ENCODE peak calls at places on chromosomes 6 and 20, in six cellular contexts. D is trophoblast cell, U is Caco-2, S is aorta, X is testis, Y is uterus. C is an unnamed sample. For H3K27me3 and H3K36me3, the result is how much of the 10 kb centered on the place peaks cover.

GRCh38 chr20:54379893-54380292 is 95.5 kb upstream of the DOK5 start:
- DNase-seq in D (no peak), U (no peak), S (no peak), X (no peak), Y (no peak), C (no peak)

GRCh38 chr6:281469-282103 is 10.7 kb upstream of the DUSP22 start:
- DNase-seq in D (no peak), U (no peak), S (peak), X (no peak), Y (no peak), C (no peak)

GRCh38 chr6:112202639-112203341 is 51.6 kb downstream of the LAMA4 start:
- DNase-seq in D (peak), U (no peak), S (no peak), X (no peak), Y (no peak), C (no peak)

GRCh38 chr6:26475823-26476729 is 18.3 kb downstream of the BTN2A1 start:
- DNase-seq in D (no peak), U (no peak), S (no peak), X (no peak), Y (no peak), C (peak)

GRCh38 chr6:107113460-107114212 is 1.7 kb downstream of the BEND3 start:
- DNase-seq in D (no peak), U (no peak), S (no peak), X (peak), Y (peak), C (no peak)

GRCh38 chr6:127630800-127631199 is 53.8 kb downstream of the C6orf58 start:
- DNase-seq in D (no peak), U (no peak), S (no peak), X (no peak), Y (no peak), C (no peak)

GRCh38 chr6:149087898-149088297 is 229.6 kb upstream of the TAB2 start:
- DNase-seq in D (peak), U (no peak), S (no peak), X (no peak), Y (no peak), C (no peak)

GRCh38 chr6:140445474-140446004 is 1071.1 kb upstream of the CITED2 start:
- DNase-seq in D (peak), U (no peak), S (no peak), X (no peak), Y (no peak), C (no peak)

GRCh38 chr6:147903931-147904330 is 395.4 kb downstream of the SAMD5 start:
- DNase-seq in D (no peak), U (no peak), S (no peak), X (no peak), Y (no peak), C (no peak)

GRCh38 chr6:33000053-33000452 is 9.3 kb downstream of the HLA-DOA start:
- DNase-seq in D (peak), U (no peak), S (no peak), X (no peak), Y (no peak), C (peak)

GRCh38 chr6:20708367-20709124 is 174.3 kb downstream of the CDKAL1 start:
- DNase-seq in D (no peak), U (no peak), S (no peak), X (no peak), Y (no peak), C (no peak)

GRCh38 chr6:118581489-118581959 is 33.4 kb downstream of the PLN start:
- DNase-seq in D (peak), U (no peak), S (no peak), X (no peak), Y (no peak), C (no peak)

GRCh38 chr6:145801021-145801420 is 13.6 kb downstream of the FBXO30 start:
- DNase-seq in D (no peak), U (no peak), S (no peak), X (no peak), Y (no peak), C (no peak)

GRCh38 chr6:85674604-85675003 is 31.9 kb upstream of the SYNCRIP start:
- DNase-seq in D (peak), U (no peak), S (no peak), X (no peak), Y (no peak), C (no peak)

GRCh38 chr6:4687989-4688947 is 87.9 kb upstream of the CDYL start:
- DNase-seq in D (peak), U (no peak), S (no peak), X (no peak), Y (no peak), C (peak)

GRCh38 chr6:132161283-132161682 is 210.1 kb upstream of the CCN2 start:
- DNase-seq in D (peak), U (no peak), S (no peak), X (no peak), Y (no peak), C (peak)

GRCh38 chr6:13009031-13009430 is 292.5 kb downstream of the PHACTR1 start:
- DNase-seq in D (no peak), U (no peak), S (no peak), X (no peak), Y (no peak), C (no peak)

GRCh38 chr20:24795444-24795843 is 153.6 kb upstream of the CST7 start:
- DNase-seq in D (no peak), U (no peak), S (no peak), X (no peak), Y (no peak), C (no peak)
- H3K27me3 ChIP-seq in D (under half), U (under half), S (under half), X (under half), Y (under half), C (under half)

GRCh38 chr6:158707826-158708225 is 58.0 kb downstream of the SYTL3 start:
- DNase-seq in D (no peak), U (no peak), S (no peak), X (peak), Y (no peak), C (peak)
- H3K4me3 ChIP-seq in D (no peak), U (no peak), S (no peak), X (no peak), Y (peak), C (no peak)

DNA sequence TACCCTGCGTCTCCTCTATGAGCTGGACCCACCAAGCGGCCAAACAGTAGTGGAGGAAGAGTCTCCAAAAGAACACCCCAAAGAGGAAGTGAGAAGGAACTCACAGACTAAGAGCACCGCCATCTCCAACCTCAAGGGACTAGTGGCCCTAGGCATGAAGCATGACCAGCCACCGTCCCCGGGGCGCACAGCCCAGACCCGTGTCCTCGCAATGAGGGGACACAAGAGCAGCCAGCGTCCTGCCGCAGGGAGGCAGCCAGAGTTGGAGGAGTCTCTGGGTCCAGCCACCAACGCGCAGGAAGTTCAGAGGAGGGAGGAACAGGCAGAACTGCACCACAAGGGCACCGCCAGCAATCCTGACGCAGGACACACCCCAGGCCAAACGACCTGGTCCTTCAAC is 72.6 kb downstream of the TAF4 start:
- DNase-seq in D (no peak), U (no peak), S (no peak), X (no peak), Y (no peak), C (no peak)
- H3K36me3 ChIP-seq in D (under half), U (under half), S (under half), X (under half), Y (under half), C (under half)

GRCh38 chr6:41411961-41412360 is 76.6 kb downstream of the NCR2 start:
- DNase-seq in D (no peak), U (no peak), S (no peak), X (no peak), Y (no peak), C (no peak)
- H3K27me3 ChIP-seq in D (half or more), U (under half), S (under half), X (under half), Y (under half), C (half or more)

DNA sequence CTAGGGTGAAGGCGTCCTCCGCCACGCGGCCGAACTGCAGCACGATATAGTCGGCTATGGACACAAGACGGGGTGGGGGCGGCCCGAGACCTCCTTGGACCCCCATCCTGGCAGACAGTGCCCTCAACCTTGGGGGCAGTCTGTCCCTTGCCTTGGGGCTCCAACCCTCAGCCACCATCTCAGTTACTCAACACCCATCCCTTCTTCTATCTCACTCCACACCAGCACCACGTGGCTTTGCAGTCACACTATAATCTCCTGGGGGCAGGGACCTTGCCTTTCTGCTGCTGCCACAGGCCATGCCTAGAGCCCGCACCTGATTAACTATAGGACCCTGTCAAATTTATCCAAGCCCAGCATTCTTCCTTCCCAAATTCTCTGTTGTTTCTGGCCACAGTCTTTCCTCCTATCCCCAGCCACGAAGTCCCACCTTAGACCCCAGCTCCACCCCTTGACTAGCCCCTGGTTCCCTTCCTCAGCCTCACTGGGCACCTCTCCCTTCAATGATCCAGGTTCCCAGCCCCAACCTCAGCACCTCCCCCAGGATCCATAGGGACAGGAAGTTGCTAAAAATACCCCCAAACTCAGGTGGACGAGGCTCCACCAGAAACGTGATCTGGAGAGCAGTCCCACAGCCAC is 1.6 kb upstream of the TEAD3 start:
- DNase-seq in D (peak), U (peak), S (no peak), X (no peak), Y (no peak), C (no peak)
- H3K4me3 ChIP-seq in D (peak), U (peak), S (no peak), X (peak), Y (peak), C (peak)

GRCh38 chr6:89680551-89680950 is 42.0 kb upstream of the LYRM2 start:
- DNase-seq in D (no peak), U (no peak), S (no peak), X (no peak), Y (no peak), C (no peak)
- H3K36me3 ChIP-seq in D (under half), U (under half), S (under half), X (under half), Y (under half), C (half or more)

GRCh38 chr6:164439331-164439730 is 870.1 kb downstream of the C6orf118 start:
- DNase-seq in D (no peak), U (no peak), S (no peak), X (no peak), Y (no peak), C (no peak)

GRCh38 chr6:164436976-164437375 is 872.4 kb downstream of the C6orf118 start:
- DNase-seq in D (no peak), U (no peak), S (no peak), X (no peak), Y (no peak), C (no peak)

GRCh38 chr6:164442572-164442971 is 866.8 kb downstream of the C6orf118 start:
- DNase-seq in D (no peak), U (no peak), S (no peak), X (no peak), Y (no peak), C (no peak)
- H3K27me3 ChIP-seq in D (under half), U (under half), S (under half), X (under half), Y (under half), C (under half)

GRCh38 chr6:139369568-139370046 is 4.8 kb downstream of the CITED2 start:
- DNase-seq in D (peak), U (no peak), S (no peak), X (no peak), Y (no peak), C (no peak)
- H3K4me3 ChIP-seq in D (no peak), U (no peak), S (no peak), X (no peak), Y (peak), C (no peak)

C was measured in H7.